ENCODE peak calls at places on chromosomes 12 and 14, in eight cellular contexts. C, O, G, A, P, V, Q and R are unnamed samples.

GRCh38 chr12:12450043-12450451 is 93.2 kb downstream of the BORCS5 start:
- DNase-seq in C (no peak), A (no peak), V (no peak), Q (no peak), G (no peak), P (no peak), O (no peak), R (no peak)

GRCh38 chr12:124458992-124459851 is 108.2 kb downstream of the NCOR2 start:
- DNase-seq in C (no peak), Q (no peak), G (no peak), V (no peak), A (no peak), P (peak), O (no peak), R (no peak)

GRCh38 chr14:94372021-94372605 is 16.3 kb downstream of the SERPINA1 start:
- DNase-seq in C (no peak), O (no peak), Q (no peak), V (no peak), G (no peak), A (no peak), P (no peak), R (no peak)

GRCh38 chr12:82210882-82211281 is 147.3 kb downstream of the CCDC59 start:
- DNase-seq in V (no peak), A (no peak), Q (no peak), C (no peak), G (no peak), P (no peak), O (no peak), R (no peak)

GRCh38 chr12:3247596-3248270 is 170.6 kb downstream of the TSPAN9 start:
- DNase-seq in Q (no peak), P (no peak), G (no peak), V (peak), C (no peak), O (no peak), A (no peak), R (no peak)

GRCh38 chr14:47710581-47710980 is 35.2 kb upstream of the MDGA2 start:
- DNase-seq in C (no peak), A (no peak), V (no peak), P (no peak), Q (no peak), O (peak), G (no peak), R (no peak)

GRCh38 chr14:105532735-105533141 is 6.4 kb downstream of the TMEM121 start:
- DNase-seq in P (no peak), V (peak), O (no peak), C (peak), G (no peak), Q (peak), A (no peak), R (peak)

GRCh38 chr12:91722072-91722471 is 423.6 kb downstream of the BTG1 start:
- DNase-seq in V (no peak), P (no peak), G (no peak), Q (no peak), A (no peak), O (peak), C (no peak), R (no peak)

GRCh38 chr12:130818381-130819247 is 20.4 kb downstream of the STX2 start:
- DNase-seq in C (peak), A (peak), P (peak), O (peak), V (no peak), Q (peak), G (no peak), R (peak)

GRCh38 chr14:24815543-24815942 is 181.6 kb upstream of the GZMB start:
- DNase-seq in Q (no peak), V (no peak), C (no peak), P (no peak), A (no peak), O (no peak), G (no peak), R (no peak)

GRCh38 chr14:60649815-60650381 is 621 bp upstream of the SIX1 start:
- DNase-seq in O (peak), C (no peak), P (no peak), A (no peak), V (peak), Q (peak), G (no peak), R (no peak)

GRCh38 chr12:753401-754237 is 1.2 kb downstream of the WNK1 start:
- DNase-seq in Q (peak), A (peak), G (no peak), V (peak), P (peak), O (no peak), C (peak), R (peak)

GRCh38 chr12:109443794-109444193 is 33.3 kb downstream of the KCTD10 start:
- DNase-seq in Q (no peak), V (no peak), A (peak), G (no peak), O (no peak), C (no peak), P (no peak), R (no peak)
- TF ChIP-seq CTCF in Q (no peak), V (no peak), A (no peak), G (no peak), O (no peak), C (no peak), P (no peak), R (no peak)

DNA sequence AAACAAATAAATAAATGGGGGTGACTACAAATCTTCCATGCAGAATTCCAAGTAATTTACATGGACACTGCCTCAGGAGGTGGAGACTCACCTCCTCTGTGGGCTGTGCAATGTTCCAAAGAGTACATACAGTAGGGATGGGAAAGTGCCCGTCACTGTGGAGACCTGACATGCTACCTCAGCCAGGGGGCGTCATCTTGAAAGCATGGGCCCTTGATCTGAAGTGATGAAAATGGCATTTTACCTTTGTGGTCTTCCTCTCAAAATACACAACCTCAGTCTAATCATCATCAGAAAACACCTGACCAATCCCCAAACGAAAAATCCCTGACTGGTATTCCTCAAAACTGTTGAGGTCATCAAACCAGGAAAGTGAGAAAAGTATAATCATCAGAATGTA is 48.4 kb downstream of the ANAPC7 start:
- DNase-seq in O (peak), P (no peak), Q (peak), C (peak), G (no peak), A (peak), V (peak), R (peak)
- TF ChIP-seq CTCF in O (peak), P (peak), Q (no peak), C (peak), G (peak), A (peak), V (peak), R (peak)

GRCh38 chr12:14514154-14514842 is 53.4 kb downstream of the PLBD1 start:
- DNase-seq in C (peak), G (no peak), O (peak), A (peak), P (no peak), Q (no peak), V (peak), R (no peak)
- TF ChIP-seq CTCF in C (peak), G (peak), O (peak), A (peak), P (peak), Q (no peak), V (peak), R (peak)

GRCh38 chr12:56104815-56105476 is 587 bp downstream of the PA2G4 start:
- DNase-seq in O (no peak), G (no peak), P (no peak), Q (peak), V (peak), C (peak), A (peak), R (no peak)
- TF ChIP-seq CTCF in O (peak), G (no peak), P (no peak), Q (no peak), V (no peak), C (peak), A (no peak), R (no peak)

DNA sequence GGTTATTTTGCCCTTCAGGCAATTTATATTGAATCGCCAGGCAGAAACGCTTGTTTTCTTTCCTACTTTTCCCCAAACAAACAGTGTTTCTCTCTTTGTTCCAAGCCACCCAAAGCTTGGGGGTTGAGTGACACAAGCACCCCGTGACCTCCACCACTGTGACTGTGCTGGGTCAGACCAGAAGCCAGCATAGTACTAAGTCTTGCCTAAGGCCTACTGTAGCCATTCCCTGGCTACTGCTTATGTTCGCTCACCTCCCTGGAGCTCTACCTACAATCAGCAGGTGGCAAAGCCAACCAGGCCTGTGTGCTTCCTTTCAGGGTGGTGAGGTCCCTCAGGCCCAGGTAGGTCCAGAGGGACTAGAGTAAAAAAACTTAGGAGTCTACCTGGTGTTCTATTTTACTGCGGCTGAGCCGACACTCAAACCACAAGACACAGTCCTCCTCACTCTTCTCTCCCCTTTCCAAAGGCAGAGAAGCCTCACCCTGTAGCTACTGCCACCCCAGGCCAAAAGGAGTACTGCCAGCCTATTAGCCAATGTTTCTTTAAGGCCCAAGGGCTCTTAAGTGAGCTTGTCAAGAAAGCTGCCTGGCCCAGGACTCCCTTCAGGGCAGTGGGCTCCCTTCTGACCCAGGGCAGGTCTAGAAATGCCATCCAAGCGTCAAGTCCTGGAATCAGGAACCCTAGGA is 411.8 kb upstream of the MIS18BP1 start:
- DNase-seq in G (no peak), C (peak), Q (no peak), P (peak), O (peak), V (peak), A (no peak), R (no peak)
- TF ChIP-seq CTCF in G (no peak), C (peak), Q (no peak), P (no peak), O (peak), V (peak), A (no peak), R (peak)

GRCh38 chr12:119208626-119209061 is 29.9 kb downstream of the HSPB8 start:
- DNase-seq in A (peak), G (no peak), V (no peak), C (no peak), O (peak), Q (no peak), P (peak), R (no peak)

GRCh38 chr12:119204137-119204536 is 25.4 kb downstream of the HSPB8 start:
- DNase-seq in V (no peak), P (no peak), O (no peak), Q (no peak), A (no peak), G (no peak), C (no peak), R (no peak)

GRCh38 chr12:119207161-119207560 is 28.4 kb downstream of the HSPB8 start:
- DNase-seq in G (no peak), P (no peak), O (no peak), A (no peak), Q (no peak), C (no peak), V (no peak), R (no peak)

GRCh38 chr12:119204716-119205285 is 26.1 kb downstream of the HSPB8 start:
- DNase-seq in G (no peak), O (no peak), V (no peak), Q (no peak), P (no peak), A (no peak), C (no peak), R (no peak)

DNA sequence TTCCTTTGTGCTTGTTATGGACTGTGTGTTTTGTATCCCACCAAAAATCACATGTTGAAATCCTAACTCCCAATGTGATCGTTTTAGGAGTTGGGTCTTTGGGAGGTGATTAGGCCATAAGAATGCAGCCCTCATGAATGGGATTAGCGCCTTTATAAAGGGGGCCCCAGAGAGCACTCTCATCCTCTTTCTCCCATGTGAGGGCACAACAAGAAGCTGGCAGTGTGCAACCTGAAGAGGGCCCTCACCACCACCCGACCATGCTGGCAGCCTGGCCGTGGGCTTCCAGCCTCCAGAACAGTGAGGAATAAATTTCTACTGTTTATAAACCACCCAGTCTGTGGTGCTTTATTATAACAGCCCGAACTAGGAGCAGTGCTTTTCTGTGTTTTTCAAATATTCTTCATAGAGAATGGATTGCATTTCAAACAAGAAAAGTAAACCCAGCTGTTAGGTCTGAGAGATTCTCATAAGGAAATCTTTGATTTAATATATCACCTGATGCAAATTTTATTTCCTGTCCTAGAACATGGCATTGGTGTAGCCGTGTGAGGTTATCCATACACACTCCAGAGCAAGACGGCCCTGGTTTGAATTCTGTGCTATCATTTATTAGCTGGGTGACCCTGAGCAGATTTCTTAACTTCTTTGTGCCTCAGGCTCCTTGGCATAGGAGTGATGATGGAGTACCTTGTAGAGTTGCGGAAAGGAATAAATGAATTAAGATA is 27.8 kb downstream of the HSPB8 start:
- DNase-seq in V (no peak), P (no peak), A (no peak), Q (no peak), O (no peak), C (no peak), G (no peak), R (no peak)
- TF ChIP-seq CTCF in V (no peak), P (no peak), A (no peak), Q (no peak), O (no peak), C (no peak), G (no peak), R (no peak)

GRCh38 chr14:91417134-91417982 is at the start of gene CCDC88C:
- DNase-seq in Q (peak), O (peak), V (peak), P (peak), G (no peak), A (peak), C (peak), R (peak)
- TF ChIP-seq CTCF in Q (no peak), O (no peak), V (peak), P (no peak), G (no peak), A (no peak), C (peak), R (no peak)

GRCh38 chr14:77133718-77134338 is 7.8 kb downstream of the ZDHHC22 start:
- DNase-seq in G (peak), C (peak), Q (peak), P (no peak), A (peak), V (peak), O (peak), R (peak)

GRCh38 chr14:77130386-77130785 is 11.2 kb downstream of the ZDHHC22 start:
- DNase-seq in P (no peak), C (no peak), Q (no peak), V (no peak), A (no peak), G (no peak), O (no peak), R (no peak)

GRCh38 chr14:77128414-77128891 is 13.1 kb downstream of the ZDHHC22 start:
- DNase-seq in G (no peak), V (no peak), A (no peak), C (no peak), P (no peak), Q (no peak), O (peak), R (no peak)

GRCh38 chr14:77131206-77131605 is 10.4 kb downstream of the ZDHHC22 start:
- DNase-seq in G (no peak), C (no peak), A (no peak), V (no peak), Q (no peak), O (no peak), P (no peak), R (no peak)

DNA sequence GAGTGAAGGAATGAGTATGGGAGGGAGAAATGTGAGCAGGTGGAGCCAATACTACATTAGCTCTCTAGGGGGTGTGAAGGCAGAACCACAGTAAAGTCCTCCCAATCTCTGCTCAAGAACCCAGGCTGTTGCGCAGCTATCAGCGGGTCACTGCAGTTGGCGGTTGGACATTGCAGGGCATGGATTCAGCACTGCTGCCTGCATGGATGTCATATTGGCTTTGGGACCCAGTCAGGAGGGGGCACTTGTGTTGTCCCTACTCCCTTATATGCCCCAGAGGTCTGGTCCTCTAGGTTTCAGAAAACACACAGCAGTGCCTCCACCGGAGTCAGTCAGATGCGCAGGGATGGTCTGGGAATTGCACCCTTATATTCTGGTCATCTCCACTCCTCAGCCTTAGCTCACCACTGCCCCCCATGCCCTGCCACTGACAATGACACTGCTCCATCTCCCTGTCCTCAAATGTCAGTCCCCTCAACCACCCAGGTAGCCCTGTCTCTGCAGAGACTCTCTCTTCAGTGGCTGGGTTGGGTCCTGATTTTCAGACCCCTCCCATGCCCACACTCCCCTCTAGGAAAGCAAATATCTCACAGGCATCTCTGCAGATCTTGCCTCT is 9.6 kb downstream of the ZDHHC22 start:
- DNase-seq in A (no peak), C (no peak), O (no peak), Q (no peak), G (no peak), P (no peak), V (no peak), R (no peak)
- TF ChIP-seq CTCF in A (no peak), C (peak), O (no peak), Q (no peak), G (no peak), P (no peak), V (no peak), R (no peak)

DNA sequence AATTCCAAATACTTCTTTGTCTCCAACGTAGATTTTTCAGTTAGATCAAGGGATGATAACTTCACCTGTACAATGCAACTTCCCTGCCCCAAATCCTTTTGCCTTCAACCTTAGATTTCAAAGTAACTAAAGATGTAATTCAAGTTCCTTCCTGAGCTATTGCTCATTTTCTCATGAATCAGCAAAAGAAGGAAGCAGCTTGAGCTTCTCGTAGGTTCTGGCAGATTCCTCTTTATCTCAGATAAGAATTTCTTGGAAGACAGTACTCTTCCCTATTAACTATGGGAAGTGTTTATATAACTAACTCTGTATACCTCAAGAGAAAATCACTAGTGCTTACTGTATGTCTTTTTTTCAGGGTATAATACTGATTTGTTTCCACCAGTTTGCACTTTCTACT is 203.8 kb downstream of the RASSF9 start:
- DNase-seq in A (no peak), C (no peak), P (no peak), Q (no peak), G (peak), V (no peak), O (peak), R (no peak)
- TF ChIP-seq CTCF in A (no peak), C (no peak), P (no peak), Q (no peak), G (no peak), V (no peak), O (no peak), R (no peak)

GRCh38 chr12:120620624-120621023 is 19.8 kb upstream of the CABP1 start:
- DNase-seq in A (no peak), P (no peak), O (peak), V (no peak), Q (no peak), G (no peak), C (no peak), R (no peak)
- TF ChIP-seq CTCF in A (no peak), P (no peak), O (no peak), V (no peak), Q (no peak), G (no peak), C (no peak), R (no peak)